ENCODE peak calls at places on chromosomes 6 and 20, in eight cellular contexts. L is fibroblast of pulmonary artery; G is neuronal stem cell; R is CD8-positive, alpha-beta memory T cell; T is left ventricle myocardium inferior; P is activated CD4-positive, alpha-beta T cell treated with anti-CD3 and anti-CD28 coated beads for 48 hours; X is endothelial cell of umbilical vein; F is NCI-H510A treated with DMSO at 0.1 percent for 48 hours. J is an unnamed sample.

GRCh38 chr20:50286609-50287008 is 96.0 kb downstream of the CEBPB start:
- DNase-seq in L (peak; percentile 91), G (no peak), R (no peak), T (peak; percentile 59), P (peak; percentile 25), X (peak; percentile 31), F (no peak), J (no peak)

GRCh38 chr6:43496370-43497128 is 13.6 kb downstream of the LRRC73 start:
- DNase-seq in L (peak; percentile 43), G (no peak), R (no peak), T (no peak), P (no peak), X (peak; percentile 27), F (no peak), J (no peak)

GRCh38 chr6:112485140-112485539 is 138.0 kb downstream of the RFPL4B start:
- DNase-seq in L (no peak), G (no peak), R (no peak), T (no peak), P (no peak), X (no peak), F (no peak), J (no peak)

GRCh38 chr20:8116067-8116811 is 15.8 kb upstream of the PLCB1 start:
- DNase-seq in L (peak; percentile 69), G (no peak), R (no peak), T (no peak), P (no peak), X (peak; percentile 52), F (no peak), J (peak; percentile 72)

GRCh38 chr20:64191002-64191401 is 26.8 kb downstream of the MYT1 start:
- DNase-seq in L (no peak), G (no peak), R (no peak), T (no peak), P (no peak), X (no peak), F (no peak), J (no peak)

GRCh38 chr6:2429460-2429859 is 184.1 kb upstream of the GMDS start:
- DNase-seq in L (no peak), G (no peak), R (no peak), T (no peak), P (no peak), X (no peak), F (no peak), J (no peak)

GRCh38 chr6:81216668-81217067 is 535.8 kb downstream of the TENT5A start:
- DNase-seq in L (no peak), G (no peak), R (no peak), T (no peak), P (no peak), X (no peak), F (no peak), J (no peak)

GRCh38 chr20:3177746-3178477 is 4.6 kb upstream of the LZTS3 start:
- DNase-seq in L (no peak), G (no peak), R (peak; percentile 6), T (no peak), P (no peak), X (no peak), F (no peak), J (no peak)

GRCh38 chr20:3763691-3764601 is 3.6 kb downstream of the ADISSP start:
- DNase-seq in L (no peak), G (no peak), R (peak; percentile 28), T (no peak), P (no peak), X (no peak), F (no peak), J (no peak)

GRCh38 chr6:51936536-51936935 is 150.9 kb downstream of the PKHD1 start:
- DNase-seq in L (no peak), G (no peak), R (no peak), T (no peak), P (no peak), X (no peak), F (no peak), J (no peak)

GRCh38 chr6:159880412-159880811 is 10.4 kb upstream of the MAS1 start:
- DNase-seq in L (no peak), G (no peak), R (no peak), T (no peak), P (no peak), X (no peak), F (no peak), J (no peak)

GRCh38 chr6:110563711-110564110 is 87.3 kb upstream of the SLC22A16 start:
- DNase-seq in L (no peak), G (no peak), R (no peak), T (no peak), P (no peak), X (no peak), F (peak; percentile 15), J (no peak)

GRCh38 chr20:25865715-25866656 is 169.3 kb upstream of the ZNF337 start:
- DNase-seq in L (peak; percentile 82), G (peak; percentile 76), R (peak; percentile 73), T (peak; percentile 78), P (peak; percentile 83), X (peak; percentile 75), F (peak; percentile 84), J (peak; percentile 73)

GRCh38 chr20:36183155-36183944 is 28.8 kb downstream of the EPB41L1 start:
- DNase-seq in L (no peak), G (no peak), R (no peak), T (no peak), P (no peak), X (no peak), F (no peak), J (no peak)

GRCh38 chr6:114342826-114343781 is at the start of gene HS3ST5:
- DNase-seq in L (peak; percentile 8), G (peak; percentile 70), R (no peak), T (no peak), P (peak; percentile 13), X (no peak), F (peak; percentile 59), J (peak; percentile 72)

GRCh38 chr20:59810376-59811187 is 122.9 kb downstream of the SYCP2 start:
- DNase-seq in L (no peak), G (peak; percentile 42), R (no peak), T (no peak), P (no peak), X (no peak), F (no peak), J (no peak)

GRCh38 chr20:33648396-33649004 is 13.6 kb upstream of the C20orf144 start:
- DNase-seq in L (no peak), G (no peak), R (no peak), T (peak; percentile 13), P (no peak), X (no peak), F (peak; percentile 43), J (no peak)

J was measured in pons.